ENCODE peak calls at places on chromosomes 7 and 10, in eight cellular contexts. K is stomach, U is Panc1, I is GM12878, A is HCT116, B is sigmoid colon, M is K562, L is GM23338. N is an unnamed sample.

GRCh38 chr10:58335306-58336005 is 650 bp downstream of the UBE2D1 start:
- DNase-seq in I (no peak), A (peak), U (peak), L (peak), B (peak), K (peak), M (peak), N (peak)

GRCh38 chr7:46524350-46524749 is 603.3 kb upstream of the IGFBP3 start:
- DNase-seq in U (no peak), I (no peak), B (no peak), K (no peak), M (no peak), A (no peak), L (no peak), N (no peak)

GRCh38 chr7:42226354-42226941 is 10.6 kb downstream of the GLI3 start:
- DNase-seq in L (no peak), I (no peak), M (no peak), K (no peak), U (no peak), A (no peak), B (no peak), N (no peak)

GRCh38 chr10:109899578-109900355 is 23.5 kb downstream of the XPNPEP1 start:
- DNase-seq in U (no peak), I (no peak), K (no peak), A (no peak), L (no peak), M (no peak), B (peak), N (peak)

GRCh38 chr7:139860090-139860773 is 31.2 kb downstream of the TBXAS1 start:
- DNase-seq in M (no peak), U (no peak), L (no peak), B (peak), I (no peak), K (no peak), A (no peak), N (no peak)

GRCh38 chr10:43284341-43284910 is 17.6 kb upstream of the RASGEF1A start:
- DNase-seq in B (no peak), I (no peak), A (no peak), L (peak), M (no peak), K (no peak), U (no peak), N (no peak)

GRCh38 chr7:111083423-111083822 is 7.5 kb upstream of the LRRN3 start:
- DNase-seq in U (no peak), A (no peak), L (no peak), B (no peak), I (peak), K (no peak), M (no peak), N (no peak)

GRCh38 chr7:139618482-139619366 is 95.2 kb downstream of the CLEC2L start:
- DNase-seq in U (no peak), M (peak), L (peak), B (no peak), I (no peak), K (peak), A (peak), N (peak)

GRCh38 chr7:89332026-89332425 is 536.5 kb upstream of the TEX47 start:
- DNase-seq in L (no peak), I (no peak), U (no peak), M (no peak), K (no peak), B (no peak), A (no peak), N (no peak)

GRCh38 chr10:49569031-49569765 is 30.3 kb upstream of the ERCC6 start:
- DNase-seq in A (no peak), I (no peak), B (no peak), M (no peak), L (no peak), U (no peak), K (no peak), N (no peak)

GRCh38 chr7:28155019-28155660 is 25.5 kb downstream of the JAZF1 start:
- DNase-seq in M (no peak), U (no peak), A (no peak), I (peak), K (no peak), B (no peak), L (no peak), N (no peak)

GRCh38 chr7:14765731-14766130 is 136.8 kb downstream of the DGKB start:
- DNase-seq in K (no peak), A (no peak), U (no peak), M (no peak), L (no peak), B (no peak), I (no peak), N (no peak)

GRCh38 chr10:17838080-17838634 is 29.0 kb downstream of the MRC1 start:
- DNase-seq in I (no peak), M (no peak), B (no peak), U (no peak), A (no peak), L (no peak), K (no peak), N (no peak)

GRCh38 chr10:17836917-17837316 is 27.8 kb downstream of the MRC1 start:
- DNase-seq in I (no peak), B (no peak), M (no peak), K (peak), U (no peak), A (no peak), L (peak), N (peak)

GRCh38 chr10:17831896-17832295 is 22.7 kb downstream of the MRC1 start:
- DNase-seq in M (no peak), U (no peak), I (no peak), A (no peak), B (no peak), L (no peak), K (no peak), N (no peak)

GRCh38 chr10:17833656-17834055 is 24.5 kb downstream of the MRC1 start:
- DNase-seq in L (no peak), M (no peak), U (no peak), I (no peak), B (no peak), K (no peak), A (no peak), N (no peak)

DNA sequence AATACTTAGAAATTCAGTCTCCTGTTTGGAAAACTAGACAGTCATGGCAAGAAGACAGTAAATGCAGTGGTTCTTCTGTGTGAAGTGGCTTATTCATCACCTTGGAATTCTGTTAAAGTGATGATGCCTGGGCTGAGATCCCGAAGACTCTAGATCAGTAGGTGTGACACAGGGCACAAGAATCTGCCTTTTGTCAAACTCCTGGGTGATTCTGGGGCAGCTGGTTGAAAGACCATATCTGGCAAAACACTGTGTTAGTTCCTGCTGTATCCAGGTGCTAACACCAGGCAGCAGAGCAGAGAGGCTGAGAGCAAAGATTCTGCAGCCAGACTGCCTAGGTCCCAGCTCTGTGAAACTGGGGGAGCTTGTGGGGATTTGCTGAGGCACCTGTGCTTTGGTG is 26.5 kb downstream of the MRC1 start:
- DNase-seq in B (no peak), M (no peak), L (peak), K (no peak), U (peak), A (peak), I (no peak), N (no peak)
- TF ChIP-seq POLR2AphosphoS5 in B (no peak), M (no peak), L (no peak), K (no peak), U (no peak), A (no peak), I (no peak), N (no peak)

DNA sequence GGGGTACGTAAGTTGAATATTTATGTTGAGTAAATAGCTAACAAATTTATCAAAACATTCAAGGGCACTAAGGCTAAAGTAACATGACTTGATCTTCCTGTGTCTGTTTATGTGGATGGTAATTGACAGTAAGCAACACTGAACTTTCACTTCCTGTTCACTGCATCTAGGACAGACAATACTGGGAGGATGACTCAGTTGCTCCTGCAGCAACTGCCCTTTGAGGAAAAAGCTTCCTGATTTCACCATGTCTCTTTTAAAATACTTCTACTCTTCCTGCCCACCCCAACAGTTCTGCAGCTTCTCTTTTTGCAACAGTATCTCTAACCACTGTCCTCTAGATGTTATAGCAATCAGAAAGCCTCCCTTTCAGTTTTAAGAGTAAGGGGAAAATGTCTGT is 76.6 kb upstream of the HGF start:
- DNase-seq in K (no peak), U (no peak), I (peak), B (no peak), L (no peak), M (no peak), A (no peak), N (no peak)
- TF ChIP-seq POLR2AphosphoS5 in K (peak), U (no peak), I (no peak), B (no peak), L (no peak), M (no peak), A (no peak), N (no peak)

GRCh38 chr7:122072924-122073599 is 71.0 kb downstream of the AASS start:
- DNase-seq in A (no peak), I (no peak), M (no peak), K (no peak), U (no peak), L (no peak), B (no peak), N (no peak)
- TF ChIP-seq POLR2AphosphoS5 in A (no peak), I (no peak), M (no peak), K (no peak), U (no peak), L (peak), B (no peak), N (no peak)

GRCh38 chr10:79357180-79357579 is 9.9 kb downstream of the PPIF start:
- DNase-seq in I (no peak), M (no peak), A (no peak), U (no peak), B (no peak), L (no peak), K (no peak), N (no peak)

GRCh38 chr10:79356104-79356503 is 8.8 kb downstream of the PPIF start:
- DNase-seq in I (no peak), M (no peak), L (no peak), B (no peak), A (no peak), U (no peak), K (no peak), N (no peak)

GRCh38 chr10:79360499-79361342 is 13.5 kb downstream of the PPIF start:
- DNase-seq in U (no peak), B (peak), A (no peak), M (no peak), I (no peak), K (no peak), L (no peak), N (no peak)

GRCh38 chr10:79359816-79360498 is 12.7 kb downstream of the PPIF start:
- DNase-seq in M (no peak), K (no peak), A (no peak), I (no peak), B (peak), U (no peak), L (no peak), N (no peak)

DNA sequence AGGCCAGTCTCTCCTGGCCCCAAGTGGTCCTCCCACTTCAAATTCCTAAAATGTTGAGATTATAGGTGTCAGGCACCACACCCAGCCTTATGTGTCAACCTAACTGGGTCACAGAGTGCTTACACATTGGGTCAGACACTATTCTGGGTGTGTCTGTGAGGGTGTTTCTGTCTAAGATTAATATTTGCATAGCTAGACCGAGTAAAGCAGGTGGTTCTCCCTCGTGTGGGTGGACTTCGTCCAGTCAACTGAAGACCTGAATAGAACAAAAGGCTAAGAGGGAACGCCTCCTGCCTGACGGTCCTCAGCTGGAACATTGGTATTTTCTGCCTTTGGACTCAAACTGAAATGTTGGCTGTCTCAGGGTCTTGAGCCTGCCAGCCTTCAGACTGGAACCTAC is 11.5 kb downstream of the PPIF start:
- DNase-seq in U (no peak), B (peak), K (peak), I (no peak), M (no peak), L (no peak), A (no peak), N (no peak)
- TF ChIP-seq POLR2AphosphoS5 in U (no peak), B (no peak), K (peak), I (no peak), M (no peak), L (no peak), A (no peak), N (peak)